ENCODE peak calls at places on chromosomes 6 and 20, in nine cellular contexts. One of them, this sample, is unnamed.

GRCh38 chr6:28867078-28867414 is 56.7 kb downstream of the TRIM27 start:
- DNase-seq in caudate nucleus: peak; percentile 7
- DNase-seq in left ventricle myocardium inferior: no peak
- DNase-seq in head of caudate nucleus: peak; percentile 69
- DNase-seq in MCF 10A: no peak
- DNase-seq in ecto neural progenitor cell: no peak
- DNase-seq in NCI-H2081 treated with DMSO at 0.1 percent for 48 hours: no peak
- DNase-seq in RPMI7951: peak; percentile 56
- DNase-seq in GM10248: no peak
- DNase-seq in this sample: peak; percentile 38

GRCh38 chr6:155196891-155197290 is 66.9 kb upstream of the CLDN20 start:
- DNase-seq in caudate nucleus: no peak
- DNase-seq in left ventricle myocardium inferior: no peak
- DNase-seq in head of caudate nucleus: no peak
- DNase-seq in MCF 10A: no peak
- DNase-seq in ecto neural progenitor cell: no peak
- DNase-seq in NCI-H2081 treated with DMSO at 0.1 percent for 48 hours: no peak
- DNase-seq in RPMI7951: no peak
- DNase-seq in GM10248: no peak
- DNase-seq in this sample: no peak

GRCh38 chr20:54479138-54479906 is 3.9 kb downstream of the DOK5 start:
- DNase-seq in caudate nucleus: no peak
- DNase-seq in left ventricle myocardium inferior: no peak
- DNase-seq in head of caudate nucleus: peak; percentile 46
- DNase-seq in MCF 10A: peak; percentile 4
- DNase-seq in ecto neural progenitor cell: no peak
- DNase-seq in NCI-H2081 treated with DMSO at 0.1 percent for 48 hours: no peak
- DNase-seq in RPMI7951: peak; percentile 29
- DNase-seq in GM10248: no peak
- DNase-seq in this sample: no peak

GRCh38 chr6:159110013-159110412 is 59.2 kb upstream of the FNDC1 start:
- DNase-seq in caudate nucleus: no peak
- DNase-seq in left ventricle myocardium inferior: no peak
- DNase-seq in head of caudate nucleus: no peak
- DNase-seq in MCF 10A: peak; percentile 58
- DNase-seq in ecto neural progenitor cell: no peak
- DNase-seq in NCI-H2081 treated with DMSO at 0.1 percent for 48 hours: no peak
- DNase-seq in RPMI7951: peak; percentile 61
- DNase-seq in GM10248: no peak
- DNase-seq in this sample: peak; percentile 46

GRCh38 chr6:79077680-79078056 is 386 bp downstream of the PHIP start:
- DNase-seq in caudate nucleus: no peak
- DNase-seq in left ventricle myocardium inferior: no peak
- DNase-seq in head of caudate nucleus: no peak
- DNase-seq in MCF 10A: no peak
- DNase-seq in ecto neural progenitor cell: no peak
- DNase-seq in NCI-H2081 treated with DMSO at 0.1 percent for 48 hours: no peak
- DNase-seq in RPMI7951: no peak
- DNase-seq in GM10248: peak; percentile 52
- DNase-seq in this sample: no peak

GRCh38 chr6:2478200-2478599 is 232.8 kb upstream of the GMDS start:
- DNase-seq in caudate nucleus: no peak
- DNase-seq in left ventricle myocardium inferior: no peak
- DNase-seq in head of caudate nucleus: no peak
- DNase-seq in MCF 10A: peak; percentile 22
- DNase-seq in ecto neural progenitor cell: no peak
- DNase-seq in NCI-H2081 treated with DMSO at 0.1 percent for 48 hours: no peak
- DNase-seq in RPMI7951: no peak
- DNase-seq in GM10248: no peak
- DNase-seq in this sample: peak; percentile 23

GRCh38 chr20:61926253-61926613 is 139.4 kb downstream of the TAF4 start:
- DNase-seq in caudate nucleus: no peak
- DNase-seq in left ventricle myocardium inferior: no peak
- DNase-seq in head of caudate nucleus: no peak
- DNase-seq in MCF 10A: no peak
- DNase-seq in ecto neural progenitor cell: no peak
- DNase-seq in NCI-H2081 treated with DMSO at 0.1 percent for 48 hours: no peak
- DNase-seq in RPMI7951: no peak
- DNase-seq in GM10248: no peak
- DNase-seq in this sample: no peak

GRCh38 chr20:57787969-57788781 is 78.4 kb upstream of the PMEPA1 start:
- DNase-seq in caudate nucleus: no peak
- DNase-seq in left ventricle myocardium inferior: no peak
- DNase-seq in head of caudate nucleus: no peak
- DNase-seq in MCF 10A: no peak
- DNase-seq in ecto neural progenitor cell: no peak
- DNase-seq in NCI-H2081 treated with DMSO at 0.1 percent for 48 hours: no peak
- DNase-seq in RPMI7951: peak; percentile 84
- DNase-seq in GM10248: no peak
- DNase-seq in this sample: peak; percentile 14

GRCh38 chr6:105849741-105850140 is 236.4 kb upstream of the PRDM1 start:
- DNase-seq in caudate nucleus: no peak
- DNase-seq in left ventricle myocardium inferior: no peak
- DNase-seq in head of caudate nucleus: no peak
- DNase-seq in MCF 10A: no peak
- DNase-seq in ecto neural progenitor cell: no peak
- DNase-seq in NCI-H2081 treated with DMSO at 0.1 percent for 48 hours: no peak
- DNase-seq in RPMI7951: peak; percentile 21
- DNase-seq in GM10248: no peak
- DNase-seq in this sample: no peak

GRCh38 chr20:12093062-12093796 is 175.5 kb downstream of the BTBD3 start:
- DNase-seq in caudate nucleus: no peak
- DNase-seq in left ventricle myocardium inferior: no peak
- DNase-seq in head of caudate nucleus: no peak
- DNase-seq in MCF 10A: no peak
- DNase-seq in ecto neural progenitor cell: no peak
- DNase-seq in NCI-H2081 treated with DMSO at 0.1 percent for 48 hours: no peak
- DNase-seq in RPMI7951: no peak
- DNase-seq in GM10248: no peak
- DNase-seq in this sample: no peak